ENCODE peak calls at places on chromosomes 11 and 22, in nine cellular contexts. M is adipocyte; X is HCEC 1CT; F is DMS 273 treated with DMSO at 0.1 percent for 48 hours; A is GM03348; B is NCI-H226; I is CD8-positive, alpha-beta memory T cell; C is GDM1; H is GM10248. S is an unnamed sample.

GRCh38 chr22:47629791-47630655 is 867.6 kb downstream of the TBC1D22A start:
- DNase-seq in H (no peak), B (no peak), F (no peak), I (no peak), C (no peak), X (no peak), A (no peak), M (no peak), S (no peak)

GRCh38 chr22:45893516-45893915 is 83.4 kb downstream of the WNT7B start:
- DNase-seq in C (no peak), H (no peak), A (no peak), M (no peak), X (no peak), B (no peak), I (peak), F (no peak), S (no peak)

GRCh38 chr11:85889676-85890579 is 34.7 kb downstream of the CCDC83 start:
- DNase-seq in X (peak), H (no peak), A (peak), M (peak), F (no peak), I (no peak), C (no peak), B (peak), S (no peak)

GRCh38 chr11:130999992-131000770 is 83.9 kb upstream of the SNX19 start:
- DNase-seq in C (no peak), A (peak), H (no peak), X (peak), B (peak), M (peak), F (no peak), I (no peak), S (no peak)

GRCh38 chr11:34250732-34251639 is 106.8 kb downstream of the ABTB2 start:
- DNase-seq in F (no peak), H (peak), B (peak), A (peak), X (peak), I (peak), M (peak), C (peak), S (no peak)

GRCh38 chr11:73321342-73322110 is 13.4 kb downstream of the ARHGEF17 start:
- DNase-seq in X (no peak), C (peak), I (no peak), M (peak), B (peak), H (no peak), F (no peak), A (peak), S (no peak)

GRCh38 chr22:49269928-49270327 is 557.7 kb downstream of the BRD1 start:
- DNase-seq in A (no peak), F (no peak), C (no peak), I (no peak), H (no peak), M (no peak), X (no peak), B (no peak), S (no peak)

GRCh38 chr11:130068986-130069683 is 559 bp upstream of the APLP2 start:
- DNase-seq in C (no peak), X (peak), I (no peak), M (peak), H (no peak), A (peak), F (no peak), B (peak), S (no peak)

GRCh38 chr11:29914203-29914930 is 102.5 kb downstream of the KCNA4 start:
- DNase-seq in C (no peak), A (no peak), M (no peak), B (peak), X (no peak), F (no peak), I (no peak), H (no peak), S (no peak)

GRCh38 chr22:42910221-42910942 is 53.3 kb upstream of the ARFGAP3 start:
- DNase-seq in X (no peak), M (no peak), F (no peak), I (no peak), B (no peak), A (no peak), H (no peak), C (no peak), S (no peak)

GRCh38 chr11:86741489-86742435 is 58.6 kb upstream of the PRSS23 start:
- DNase-seq in B (peak), C (no peak), A (peak), H (no peak), M (peak), I (no peak), X (peak), F (no peak), S (no peak)

GRCh38 chr11:69351460-69351859 is 57.5 kb downstream of the MYEOV start:
- DNase-seq in F (no peak), C (no peak), I (no peak), M (peak), X (peak), H (no peak), A (peak), B (peak), S (no peak)

GRCh38 chr22:20449819-20450550 is 12.4 kb upstream of the SCARF2 start:
- DNase-seq in H (no peak), I (no peak), X (no peak), M (no peak), F (no peak), B (no peak), A (no peak), C (no peak), S (no peak)

GRCh38 chr11:126734752-126735151 is 265.8 kb downstream of the KIRREL3 start:
- DNase-seq in B (no peak), I (no peak), H (no peak), C (no peak), F (no peak), X (no peak), A (no peak), M (no peak), S (no peak)

GRCh38 chr11:91158901-91159537 is 936.2 kb upstream of the CHORDC1 start:
- DNase-seq in I (no peak), H (no peak), B (no peak), F (no peak), A (no peak), M (peak), X (peak), C (no peak), S (no peak)

GRCh38 chr22:19663286-19663815 is 51.0 kb upstream of the SEPTIN5 start:
- DNase-seq in I (no peak), A (peak), X (peak), M (peak), C (no peak), F (peak), B (no peak), H (peak), S (no peak)

GRCh38 chr11:11022126-11022730 is 164.4 kb upstream of the ZBED5 start:
- DNase-seq in H (peak), X (peak), B (no peak), A (peak), F (no peak), M (peak), C (no peak), I (no peak), S (no peak)

GRCh38 chr11:73980001-73980960 is 2.4 kb downstream of the UCP2 start:
- DNase-seq in B (no peak), M (no peak), H (peak), C (peak), F (no peak), I (peak), A (no peak), X (no peak), S (no peak)

GRCh38 chr11:133860151-133860550 is 14.8 kb upstream of the SPATA19 start:
- DNase-seq in X (no peak), F (no peak), A (no peak), C (no peak), M (no peak), I (no peak), B (no peak), H (no peak), S (no peak)

GRCh38 chr11:504053-504993 is 2.7 kb downstream of the RNH1 start:
- DNase-seq in X (peak), I (no peak), C (no peak), B (peak), F (no peak), M (peak), H (no peak), A (peak), S (no peak)

GRCh38 chr22:37762389-37762836 is 45.3 kb upstream of the GCAT start:
- DNase-seq in F (no peak), C (no peak), I (no peak), H (no peak), M (no peak), B (peak), A (no peak), X (no peak), S (no peak)

GRCh38 chr11:75347781-75348613 is 3.5 kb downstream of the ARRB1 start:
- DNase-seq in I (no peak), A (peak), B (peak), M (peak), H (no peak), X (peak), F (peak), C (no peak), S (peak)

GRCh38 chr11:17013548-17014320 is 480 bp downstream of the PLEKHA7 start:
- DNase-seq in H (peak), F (no peak), A (no peak), M (peak), X (no peak), C (no peak), B (no peak), I (no peak), S (no peak)

GRCh38 chr11:2194877-2195755 is 23.5 kb upstream of the TH start:
- DNase-seq in F (no peak), H (peak), X (no peak), M (peak), I (peak), B (no peak), A (peak), C (peak), S (no peak)

GRCh38 chr11:93784935-93785360 is 866 bp downstream of the MED17 start:
- DNase-seq in H (peak), C (no peak), F (no peak), A (peak), M (no peak), B (no peak), I (no peak), X (peak), S (no peak)

GRCh38 chr11:73946798-73947458 is 3.9 kb upstream of the DNAJB13 start:
- DNase-seq in I (no peak), M (no peak), A (no peak), F (no peak), B (no peak), H (no peak), X (no peak), C (no peak), S (no peak)

GRCh38 chr22:46297151-46297819 is 615 bp downstream of the GTSE1 start:
- DNase-seq in B (no peak), C (no peak), H (no peak), A (peak), I (no peak), X (peak), M (peak), F (no peak), S (no peak)

GRCh38 chr11:118679483-118679882 is at the start of gene TREH:
- DNase-seq in B (no peak), A (no peak), C (no peak), H (no peak), F (no peak), I (no peak), M (no peak), X (no peak), S (no peak)

GRCh38 chr11:77003954-77004353 is 30.2 kb upstream of the B3GNT6 start:
- DNase-seq in X (peak), M (no peak), H (no peak), C (no peak), I (no peak), F (no peak), A (no peak), B (no peak), S (no peak)

GRCh38 chr22:45224988-45225731 is 15.5 kb downstream of the KIAA0930 start:
- DNase-seq in H (no peak), I (no peak), A (no peak), F (no peak), X (no peak), C (no peak), M (no peak), B (no peak), S (no peak)

S was measured in CMK.